ENCODE peak calls at places on chromosome 6, in six cellular contexts. V, U, D, S, W and K are unnamed samples. For H3K4me1, the result is how much of the 10 kb centered on the place peaks cover.

GRCh38 chr6:163883946-163884345 is 469.4 kb downstream of the QKI start:
- DNase-seq in S (no peak), D (no peak), W (no peak), U (no peak), V (no peak), K (no peak)

GRCh38 chr6:148431413-148431812 is 88.8 kb downstream of the SASH1 start:
- DNase-seq in U (peak), W (no peak), D (no peak), V (no peak), S (no peak), K (no peak)

GRCh38 chr6:24935753-24936152 is at the start of gene RIPOR2:
- DNase-seq in S (no peak), U (no peak), D (no peak), W (no peak), V (peak), K (peak)

GRCh38 chr6:160131636-160132296 is 10.2 kb downstream of the SLC22A1 start:
- DNase-seq in U (no peak), V (no peak), W (no peak), D (no peak), S (no peak), K (no peak)

GRCh38 chr6:122452509-122452908 is 19.1 kb downstream of the SERINC1 start:
- DNase-seq in W (no peak), U (no peak), V (peak), S (no peak), D (no peak), K (no peak)

GRCh38 chr6:45420083-45420908 is 42.6 kb upstream of the SUPT3H start:
- DNase-seq in U (peak), W (peak), D (peak), S (peak), V (peak), K (peak)

GRCh38 chr6:37860226-37860839 is 40.8 kb downstream of the ZFAND3 start:
- DNase-seq in W (peak), S (no peak), V (peak), D (peak), U (no peak), K (peak)

GRCh38 chr6:28282923-28283322 is 1.6 kb downstream of the PGBD1 start:
- DNase-seq in V (no peak), S (no peak), U (no peak), D (no peak), W (no peak), K (no peak)

GRCh38 chr6:1390071-1390804 is 862 bp downstream of the FOXF2 start:
- DNase-seq in S (peak), U (peak), W (no peak), D (peak), V (peak), K (peak)

GRCh38 chr6:21664263-21665081 is 70.9 kb downstream of the SOX4 start:
- DNase-seq in D (peak), V (peak), S (peak), W (no peak), U (peak), K (peak)

GRCh38 chr6:3484240-3484639 is 27.4 kb upstream of the SLC22A23 start:
- DNase-seq in D (peak), V (peak), U (no peak), W (peak), S (peak), K (no peak)

GRCh38 chr6:32187009-32187709 is 2.8 kb downstream of the PBX2 start:
- DNase-seq in U (peak), V (no peak), S (no peak), W (no peak), D (no peak), K (no peak)

GRCh38 chr6:26531897-26532296 is 6.3 kb upstream of the HMGN4 start:
- DNase-seq in S (no peak), D (no peak), V (no peak), W (no peak), U (no peak), K (no peak)

GRCh38 chr6:72553531-72554202 is 68.2 kb upstream of the KCNQ5 start:
- DNase-seq in D (peak), W (peak), V (peak), U (no peak), S (peak), K (no peak)

GRCh38 chr6:133218831-133219230 is 22.3 kb upstream of the EYA4 start:
- DNase-seq in V (no peak), D (peak), W (no peak), S (peak), U (no peak), K (no peak)

GRCh38 chr6:34791842-34792604 is at the start of gene BLTP3A:
- DNase-seq in V (peak), D (peak), W (peak), U (peak), S (peak), K (peak)

GRCh38 chr6:133959667-133960368 is 6.8 kb downstream of the TBPL1 start:
- DNase-seq in U (no peak), W (no peak), D (peak), S (no peak), V (no peak), K (no peak)

GRCh38 chr6:125332664-125333063 is 30.9 kb upstream of the HDDC2 start:
- DNase-seq in V (no peak), U (no peak), S (no peak), W (no peak), D (no peak), K (no peak)
- H3K9ac ChIP-seq in V (no peak), U (no peak), S (no peak), W (no peak), D (no peak), K (no peak)

GRCh38 chr6:14074723-14075503 is 42.7 kb upstream of the CD83 start:
- DNase-seq in U (no peak), W (peak), D (peak), V (peak), S (peak), K (no peak)
- H3K4me3 ChIP-seq in U (peak), W (peak), D (peak), V (no peak), S (peak), K (no peak)

GRCh38 chr6:168031411-168032382 is 34.2 kb downstream of the KIF25 start:
- DNase-seq in D (peak), W (no peak), S (no peak), U (no peak), V (no peak), K (no peak)

GRCh38 chr6:168030218-168030693 is 32.8 kb downstream of the KIF25 start:
- DNase-seq in V (no peak), U (no peak), W (no peak), D (no peak), S (no peak), K (no peak)

GRCh38 chr6:168030881-168031280 is 33.4 kb downstream of the KIF25 start:
- DNase-seq in W (no peak), V (no peak), S (no peak), D (no peak), U (no peak), K (no peak)

GRCh38 chr6:168033791-168034190 is 36.3 kb downstream of the KIF25 start:
- DNase-seq in D (no peak), U (no peak), W (no peak), V (no peak), S (no peak), K (no peak)

GRCh38 chr6:168032383-168032760 is 34.9 kb downstream of the KIF25 start:
- DNase-seq in U (no peak), S (peak), W (peak), V (peak), D (peak), K (no peak)
- H3K4me1 ChIP-seq in U (under half), S (under half), W (under half), V (under half), D (under half), K (under half)

GRCh38 chr6:11727356-11727755 is 51.2 kb downstream of the ADTRP start:
- DNase-seq in D (no peak), U (no peak), V (no peak), S (no peak), W (no peak), K (no peak)

GRCh38 chr6:11718461-11718860 is 60.1 kb downstream of the ADTRP start:
- DNase-seq in V (no peak), W (no peak), D (peak), U (no peak), S (no peak), K (no peak)

GRCh38 chr6:11722224-11722623 is 56.4 kb downstream of the ADTRP start:
- DNase-seq in V (no peak), U (no peak), D (no peak), W (no peak), S (no peak), K (no peak)

GRCh38 chr6:11718031-11718430 is 60.6 kb downstream of the ADTRP start:
- DNase-seq in D (no peak), W (no peak), U (no peak), V (no peak), S (no peak), K (no peak)

GRCh38 chr6:11722805-11723631 is 55.6 kb downstream of the ADTRP start:
- DNase-seq in S (no peak), W (no peak), V (no peak), U (no peak), D (no peak), K (no peak)
- H3K9ac ChIP-seq in S (no peak), W (no peak), V (no peak), U (no peak), D (no peak), K (no peak)

GRCh38 chr6:125750692-125751333 is 1.4 kb downstream of the HEY2 start:
- DNase-seq in U (no peak), D (no peak), V (no peak), W (no peak), S (no peak), K (no peak)
- H3K4me3 ChIP-seq in U (peak), D (no peak), V (no peak), W (no peak), S (no peak), K (peak)

GRCh38 chr6:11772109-11772830 is 6.3 kb downstream of the ADTRP start:
- DNase-seq in V (peak), U (no peak), S (peak), D (peak), W (peak), K (peak)

GRCh38 chr6:11769816-11770545 is 8.6 kb downstream of the ADTRP start:
- DNase-seq in U (no peak), D (peak), V (peak), W (peak), S (peak), K (peak)

GRCh38 chr6:11770546-11771466 is 7.8 kb downstream of the ADTRP start:
- DNase-seq in D (peak), U (peak), S (peak), V (peak), W (peak), K (peak)

GRCh38 chr6:11773013-11773412 is 5.6 kb downstream of the ADTRP start:
- DNase-seq in U (no peak), D (no peak), W (no peak), S (no peak), V (no peak), K (no peak)

GRCh38 chr6:11771473-11772048 is 7.0 kb downstream of the ADTRP start:
- DNase-seq in D (peak), V (no peak), S (peak), U (no peak), W (peak), K (peak)
- H3K4me1 ChIP-seq in D (under half), V (under half), S (half or more), U (under half), W (half or more), K (under half)

GRCh38 chr6:151493495-151494234 is at the start of gene CCDC170:
- DNase-seq in D (peak), W (no peak), U (peak), S (no peak), V (peak), K (peak)
- H3K9ac ChIP-seq in D (peak), W (no peak), U (no peak), S (peak), V (peak), K (peak)

GRCh38 chr6:151805286-151805840 is 2.1 kb upstream of the ESR1 start:
- DNase-seq in S (no peak), W (no peak), D (no peak), V (no peak), U (no peak), K (peak)

GRCh38 chr6:151807513-151808330 is at the start of gene ESR1:
- DNase-seq in W (peak), V (peak), S (peak), D (no peak), U (peak), K (peak)

GRCh38 chr6:151806757-151807512 is 547 bp upstream of the ESR1 start:
- DNase-seq in U (no peak), S (no peak), W (no peak), V (no peak), D (peak), K (no peak)

GRCh38 chr6:151804585-151805285 is 2.7 kb upstream of the ESR1 start:
- DNase-seq in W (no peak), S (no peak), U (no peak), D (no peak), V (no peak), K (no peak)

GRCh38 chr6:151808331-151809241 is 1.1 kb downstream of the ESR1 start:
- DNase-seq in S (peak), W (no peak), V (peak), D (no peak), U (no peak), K (peak)
- H3K4me3 ChIP-seq in S (peak), W (peak), V (no peak), D (no peak), U (peak), K (peak)